ENCODE peak calls at places on chromosomes 7 and 10, in nine cellular contexts. One of them, this sample, is unnamed.

GRCh38 chr10:32963102-32963501 is 5.1 kb upstream of the ITGB1 start:
- DNase-seq in A549: no peak
- DNase-seq in sigmoid colon: no peak
- DNase-seq in tibial nerve: no peak
- DNase-seq in SK-N-SH: no peak
- DNase-seq in GM12878: no peak
- DNase-seq in ovary: no peak
- DNase-seq in stomach: no peak
- DNase-seq in transverse colon: no peak
- DNase-seq in this sample: no peak

GRCh38 chr7:100584677-100585510 is 1.0 kb downstream of the LRCH4 start:
- DNase-seq in GM12878: no peak
- DNase-seq in transverse colon: peak; percentile 79
- DNase-seq in SK-N-SH: peak; percentile 67
- DNase-seq in A549: no peak
- DNase-seq in ovary: peak; percentile 79
- DNase-seq in sigmoid colon: peak; percentile 77
- DNase-seq in tibial nerve: no peak
- DNase-seq in stomach: peak; percentile 43
- DNase-seq in this sample: no peak

GRCh38 chr10:129875993-129876727 is 87.9 kb downstream of the EBF3 start:
- DNase-seq in GM12878: no peak
- DNase-seq in stomach: no peak
- DNase-seq in SK-N-SH: no peak
- DNase-seq in transverse colon: no peak
- DNase-seq in sigmoid colon: no peak
- DNase-seq in tibial nerve: no peak
- DNase-seq in A549: no peak
- DNase-seq in ovary: no peak
- DNase-seq in this sample: no peak

GRCh38 chr10:48412081-48412480 is 105.6 kb downstream of the MAPK8 start:
- DNase-seq in A549: no peak
- DNase-seq in stomach: no peak
- DNase-seq in transverse colon: no peak
- DNase-seq in tibial nerve: no peak
- DNase-seq in ovary: no peak
- DNase-seq in GM12878: no peak
- DNase-seq in sigmoid colon: no peak
- DNase-seq in SK-N-SH: no peak
- DNase-seq in this sample: no peak

GRCh38 chr10:43383204-43383971 is 12.0 kb downstream of the FXYD4 start:
- DNase-seq in A549: no peak
- DNase-seq in transverse colon: no peak
- DNase-seq in sigmoid colon: peak; percentile 45
- DNase-seq in GM12878: no peak
- DNase-seq in tibial nerve: no peak
- DNase-seq in ovary: no peak
- DNase-seq in SK-N-SH: no peak
- DNase-seq in stomach: no peak
- DNase-seq in this sample: no peak

GRCh38 chr10:104122273-104123107 is 519 bp downstream of the SFR1 start:
- DNase-seq in GM12878: no peak
- DNase-seq in sigmoid colon: no peak
- DNase-seq in A549: no peak
- DNase-seq in tibial nerve: no peak
- DNase-seq in ovary: no peak
- DNase-seq in transverse colon: no peak
- DNase-seq in stomach: no peak
- DNase-seq in SK-N-SH: no peak
- DNase-seq in this sample: no peak

GRCh38 chr7:7641129-7641663 is 644 bp downstream of the UMAD1 start:
- DNase-seq in ovary: no peak
- DNase-seq in sigmoid colon: no peak
- DNase-seq in tibial nerve: no peak
- DNase-seq in transverse colon: peak; percentile 11
- DNase-seq in GM12878: no peak
- DNase-seq in A549: peak; percentile 24
- DNase-seq in SK-N-SH: peak; percentile 46
- DNase-seq in stomach: no peak
- DNase-seq in this sample: no peak

GRCh38 chr7:158812684-158813083 is 16.6 kb downstream of the ESYT2 start:
- DNase-seq in ovary: no peak
- DNase-seq in SK-N-SH: no peak
- DNase-seq in tibial nerve: no peak
- DNase-seq in transverse colon: no peak
- DNase-seq in GM12878: no peak
- DNase-seq in stomach: no peak
- DNase-seq in A549: no peak
- DNase-seq in sigmoid colon: no peak
- DNase-seq in this sample: no peak

GRCh38 chr7:120743128-120743527 is 114.8 kb downstream of the TSPAN12 start:
- DNase-seq in GM12878: no peak
- DNase-seq in tibial nerve: no peak
- DNase-seq in SK-N-SH: no peak
- DNase-seq in stomach: no peak
- DNase-seq in transverse colon: no peak
- DNase-seq in ovary: no peak
- DNase-seq in sigmoid colon: no peak
- DNase-seq in A549: no peak
- DNase-seq in this sample: no peak

DNA sequence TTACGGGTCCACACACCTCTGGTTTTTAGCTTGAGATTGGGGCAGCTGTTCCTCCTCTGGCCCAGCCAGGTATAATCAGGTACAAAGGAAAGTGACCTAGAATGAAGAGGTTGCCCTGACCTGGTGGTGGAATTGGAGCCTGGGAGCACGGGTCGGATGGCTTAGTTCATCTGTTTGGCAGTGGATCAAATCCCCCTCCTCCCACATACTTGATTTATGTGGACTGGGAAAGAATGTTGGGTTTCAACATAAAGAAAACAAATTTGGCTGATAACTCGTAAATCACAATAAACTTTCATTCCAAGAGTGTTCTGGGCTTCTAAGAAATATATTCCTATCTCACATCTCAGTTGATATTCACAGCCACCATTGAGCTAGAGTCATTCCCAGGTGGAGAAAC is 186.8 kb downstream of the CUX1 start:
- DNase-seq in SK-N-SH: no peak
- DNase-seq in tibial nerve: no peak
- DNase-seq in GM12878: no peak
- DNase-seq in stomach: no peak
- DNase-seq in transverse colon: no peak
- DNase-seq in ovary: no peak
- DNase-seq in sigmoid colon: no peak
- DNase-seq in A549: no peak
- DNase-seq in this sample: no peak
- TF ChIP-seq CTCF in SK-N-SH: no peak
- TF ChIP-seq CTCF in tibial nerve: no peak
- TF ChIP-seq CTCF in GM12878: no peak
- TF ChIP-seq CTCF in stomach: no peak
- TF ChIP-seq CTCF in transverse colon: no peak
- TF ChIP-seq CTCF in ovary: no peak
- TF ChIP-seq CTCF in sigmoid colon: no peak
- TF ChIP-seq CTCF in A549: no peak
- TF ChIP-seq CTCF in this sample: no peak

GRCh38 chr7:54678763-54679396 is 80.1 kb downstream of the SEC61G start:
- DNase-seq in stomach: no peak
- DNase-seq in sigmoid colon: no peak
- DNase-seq in GM12878: no peak
- DNase-seq in tibial nerve: no peak
- DNase-seq in SK-N-SH: no peak
- DNase-seq in transverse colon: no peak
- DNase-seq in ovary: no peak
- DNase-seq in A549: no peak
- DNase-seq in this sample: no peak
- TF ChIP-seq EP300 in stomach: no peak
- TF ChIP-seq EP300 in sigmoid colon: no peak
- TF ChIP-seq EP300 in GM12878: no peak
- TF ChIP-seq EP300 in tibial nerve: no peak
- TF ChIP-seq EP300 in SK-N-SH: no peak
- TF ChIP-seq EP300 in transverse colon: no peak
- TF ChIP-seq EP300 in ovary: no peak
- TF ChIP-seq EP300 in A549: no peak
- TF ChIP-seq EP300 in this sample: no peak

GRCh38 chr10:82254237-82254636 is 379.2 kb downstream of the NRG3 start:
- DNase-seq in SK-N-SH: no peak
- DNase-seq in stomach: no peak
- DNase-seq in A549: no peak
- DNase-seq in sigmoid colon: no peak
- DNase-seq in tibial nerve: no peak
- DNase-seq in GM12878: no peak
- DNase-seq in ovary: no peak
- DNase-seq in transverse colon: no peak
- DNase-seq in this sample: no peak
- H3K9me3 ChIP-seq in SK-N-SH: no peaks in the 10 kb centered on the region
- H3K9me3 ChIP-seq in stomach: no peaks in the 10 kb centered on the region
- H3K9me3 ChIP-seq in A549: no peaks in the 10 kb centered on the region
- H3K9me3 ChIP-seq in sigmoid colon: no peaks in the 10 kb centered on the region
- H3K9me3 ChIP-seq in tibial nerve: no peaks in the 10 kb centered on the region
- H3K9me3 ChIP-seq in GM12878: no peaks in the 10 kb centered on the region
- H3K9me3 ChIP-seq in ovary: no peaks in the 10 kb centered on the region
- H3K9me3 ChIP-seq in transverse colon: no peaks in the 10 kb centered on the region
- H3K9me3 ChIP-seq in this sample: no peaks in the 10 kb centered on the region

DNA sequence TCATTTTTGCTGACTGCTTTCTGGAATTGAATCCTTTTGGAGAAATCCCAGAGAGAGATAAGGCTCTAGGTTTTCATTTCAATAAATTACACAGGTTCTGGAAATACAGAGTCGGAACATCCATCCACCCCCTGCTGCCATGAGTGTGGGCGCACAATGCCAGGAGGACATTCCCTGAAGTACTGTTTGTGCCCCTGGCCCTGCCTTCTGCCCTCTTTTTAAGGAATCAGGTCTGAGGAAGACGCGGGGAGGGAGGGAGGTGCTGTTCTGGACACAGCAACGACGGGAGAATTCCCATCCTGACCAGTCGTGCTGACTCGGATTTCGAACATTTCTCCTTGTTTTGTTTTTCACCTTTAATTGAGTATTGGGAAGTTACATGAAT is 69.0 kb downstream of the SEC61G start:
- DNase-seq in GM12878: no peak
- DNase-seq in stomach: no peak
- DNase-seq in tibial nerve: no peak
- DNase-seq in sigmoid colon: no peak
- DNase-seq in ovary: no peak
- DNase-seq in A549: no peak
- DNase-seq in SK-N-SH: no peak
- DNase-seq in transverse colon: no peak
- DNase-seq in this sample: no peak
- TF ChIP-seq CTCF in GM12878: no peak
- TF ChIP-seq CTCF in stomach: no peak
- TF ChIP-seq CTCF in tibial nerve: no peak
- TF ChIP-seq CTCF in sigmoid colon: no peak
- TF ChIP-seq CTCF in ovary: no peak
- TF ChIP-seq CTCF in A549: no peak
- TF ChIP-seq CTCF in SK-N-SH: no peak
- TF ChIP-seq CTCF in transverse colon: no peak
- TF ChIP-seq CTCF in this sample: no peak

GRCh38 chr7:18715988-18716387 is 220.4 kb downstream of the HDAC9 start:
- DNase-seq in transverse colon: no peak
- DNase-seq in stomach: no peak
- DNase-seq in GM12878: no peak
- DNase-seq in A549: no peak
- DNase-seq in sigmoid colon: no peak
- DNase-seq in tibial nerve: no peak
- DNase-seq in SK-N-SH: no peak
- DNase-seq in ovary: no peak
- DNase-seq in this sample: no peak
- TF ChIP-seq EP300 in transverse colon: no peak
- TF ChIP-seq EP300 in stomach: no peak
- TF ChIP-seq EP300 in GM12878: no peak
- TF ChIP-seq EP300 in A549: no peak
- TF ChIP-seq EP300 in sigmoid colon: no peak
- TF ChIP-seq EP300 in tibial nerve: no peak
- TF ChIP-seq EP300 in SK-N-SH: no peak
- TF ChIP-seq EP300 in ovary: no peak
- TF ChIP-seq EP300 in this sample: no peak

GRCh38 chr7:22116451-22117027 is 170.8 kb upstream of the CDCA7L start:
- DNase-seq in ovary: no peak
- DNase-seq in transverse colon: no peak
- DNase-seq in tibial nerve: no peak
- DNase-seq in SK-N-SH: no peak
- DNase-seq in GM12878: no peak
- DNase-seq in A549: no peak
- DNase-seq in sigmoid colon: no peak
- DNase-seq in stomach: no peak
- DNase-seq in this sample: no peak

GRCh38 chr7:22113041-22113440 is 167.3 kb upstream of the CDCA7L start:
- DNase-seq in A549: no peak
- DNase-seq in tibial nerve: no peak
- DNase-seq in stomach: no peak
- DNase-seq in transverse colon: no peak
- DNase-seq in GM12878: no peak
- DNase-seq in ovary: no peak
- DNase-seq in sigmoid colon: no peak
- DNase-seq in SK-N-SH: no peak
- DNase-seq in this sample: no peak

GRCh38 chr7:22111661-22112060 is 166.0 kb upstream of the CDCA7L start:
- DNase-seq in transverse colon: no peak
- DNase-seq in A549: no peak
- DNase-seq in GM12878: no peak
- DNase-seq in tibial nerve: no peak
- DNase-seq in ovary: no peak
- DNase-seq in SK-N-SH: no peak
- DNase-seq in sigmoid colon: no peak
- DNase-seq in stomach: no peak
- DNase-seq in this sample: no peak

GRCh38 chr7:22117222-22117621 is 171.5 kb upstream of the CDCA7L start:
- DNase-seq in SK-N-SH: no peak
- DNase-seq in ovary: no peak
- DNase-seq in transverse colon: no peak
- DNase-seq in sigmoid colon: no peak
- DNase-seq in stomach: no peak
- DNase-seq in GM12878: no peak
- DNase-seq in tibial nerve: no peak
- DNase-seq in A549: no peak
- DNase-seq in this sample: peak; percentile 15

GRCh38 chr7:22114440-22114981 is 168.8 kb upstream of the CDCA7L start:
- DNase-seq in GM12878: no peak
- DNase-seq in SK-N-SH: no peak
- DNase-seq in ovary: peak; percentile 21
- DNase-seq in sigmoid colon: no peak
- DNase-seq in tibial nerve: no peak
- DNase-seq in A549: no peak
- DNase-seq in stomach: no peak
- DNase-seq in transverse colon: no peak
- DNase-seq in this sample: no peak
- H3K9me3 ChIP-seq in GM12878: no peaks in the 10 kb centered on the region
- H3K9me3 ChIP-seq in SK-N-SH: no peaks in the 10 kb centered on the region
- H3K9me3 ChIP-seq in ovary: no peaks in the 10 kb centered on the region
- H3K9me3 ChIP-seq in sigmoid colon: no peaks in the 10 kb centered on the region
- H3K9me3 ChIP-seq in tibial nerve: no peaks in the 10 kb centered on the region
- H3K9me3 ChIP-seq in A549: no peaks in the 10 kb centered on the region
- H3K9me3 ChIP-seq in stomach: no peaks in the 10 kb centered on the region
- H3K9me3 ChIP-seq in transverse colon: no peaks in the 10 kb centered on the region
- H3K9me3 ChIP-seq in this sample: no peaks in the 10 kb centered on the region

GRCh38 chr10:71314028-71314693 is 4.9 kb upstream of the SLC29A3 start:
- DNase-seq in tibial nerve: no peak
- DNase-seq in stomach: peak; percentile 49
- DNase-seq in sigmoid colon: peak; percentile 80
- DNase-seq in A549: peak; percentile 70
- DNase-seq in transverse colon: peak; percentile 61
- DNase-seq in ovary: peak; percentile 77
- DNase-seq in GM12878: no peak
- DNase-seq in SK-N-SH: peak; percentile 81
- DNase-seq in this sample: no peak
- TF ChIP-seq CTCF in tibial nerve: peak; percentile 83
- TF ChIP-seq CTCF in stomach: no peak
- TF ChIP-seq CTCF in sigmoid colon: peak; percentile 88
- TF ChIP-seq CTCF in A549: peak; percentile 93
- TF ChIP-seq CTCF in transverse colon: peak; percentile 69
- TF ChIP-seq CTCF in ovary: peak; percentile 48
- TF ChIP-seq CTCF in GM12878: peak; percentile 76
- TF ChIP-seq CTCF in SK-N-SH: peak; percentile 69
- TF ChIP-seq CTCF in this sample: peak; percentile 90